ENCODE peak calls at places on chromosomes 7 and 10, in six cellular contexts. One of them, this sample, is unnamed.

GRCh38 chr7:27842851-27843250 is 102.9 kb downstream of the TAX1BP1 start:
- DNase-seq in cardiac muscle cell: no peak
- DNase-seq in heart right ventricle: no peak
- DNase-seq in GM23338: peak
- DNase-seq in esophagus muscularis mucosa: no peak
- DNase-seq in dorsolateral prefrontal cortex: no peak
- DNase-seq in this sample: no peak

GRCh38 chr10:127695431-127695830 is 41.6 kb upstream of the FOXI2 start:
- DNase-seq in cardiac muscle cell: no peak
- DNase-seq in dorsolateral prefrontal cortex: no peak
- DNase-seq in GM23338: peak
- DNase-seq in heart right ventricle: no peak
- DNase-seq in esophagus muscularis mucosa: no peak
- DNase-seq in this sample: no peak

GRCh38 chr7:79403879-79404278 is 49.6 kb downstream of the MAGI2 start:
- DNase-seq in GM23338: no peak
- DNase-seq in cardiac muscle cell: no peak
- DNase-seq in esophagus muscularis mucosa: no peak
- DNase-seq in heart right ventricle: no peak
- DNase-seq in dorsolateral prefrontal cortex: no peak
- DNase-seq in this sample: no peak

GRCh38 chr10:60739581-60739980 is 38.7 kb upstream of the CDK1 start:
- DNase-seq in dorsolateral prefrontal cortex: no peak
- DNase-seq in cardiac muscle cell: no peak
- DNase-seq in heart right ventricle: no peak
- DNase-seq in GM23338: no peak
- DNase-seq in esophagus muscularis mucosa: no peak
- DNase-seq in this sample: no peak

GRCh38 chr7:82964150-82964882 is 198.4 kb downstream of the PCLO start:
- DNase-seq in heart right ventricle: no peak
- DNase-seq in cardiac muscle cell: peak
- DNase-seq in esophagus muscularis mucosa: no peak
- DNase-seq in dorsolateral prefrontal cortex: no peak
- DNase-seq in GM23338: no peak
- DNase-seq in this sample: no peak

GRCh38 chr7:131170440-131171105 is 157.1 kb upstream of the MKLN1 start:
- DNase-seq in GM23338: no peak
- DNase-seq in esophagus muscularis mucosa: no peak
- DNase-seq in heart right ventricle: no peak
- DNase-seq in dorsolateral prefrontal cortex: no peak
- DNase-seq in cardiac muscle cell: peak
- DNase-seq in this sample: no peak

GRCh38 chr7:112905950-112906349 is 115.8 kb upstream of the TMEM168 start:
- DNase-seq in GM23338: no peak
- DNase-seq in cardiac muscle cell: no peak
- DNase-seq in esophagus muscularis mucosa: no peak
- DNase-seq in heart right ventricle: no peak
- DNase-seq in dorsolateral prefrontal cortex: no peak
- DNase-seq in this sample: no peak

GRCh38 chr7:3548815-3549214 is 247.8 kb downstream of the SDK1 start:
- DNase-seq in esophagus muscularis mucosa: no peak
- DNase-seq in GM23338: peak
- DNase-seq in cardiac muscle cell: no peak
- DNase-seq in heart right ventricle: no peak
- DNase-seq in dorsolateral prefrontal cortex: no peak
- DNase-seq in this sample: no peak

GRCh38 chr7:107201795-107202450 is 33.1 kb downstream of the HBP1 start:
- DNase-seq in heart right ventricle: peak
- DNase-seq in GM23338: peak
- DNase-seq in dorsolateral prefrontal cortex: peak
- DNase-seq in cardiac muscle cell: peak
- DNase-seq in esophagus muscularis mucosa: no peak
- DNase-seq in this sample: peak

GRCh38 chr7:121744877-121745276 is 128.1 kb upstream of the PTPRZ1 start:
- DNase-seq in dorsolateral prefrontal cortex: no peak
- DNase-seq in GM23338: no peak
- DNase-seq in heart right ventricle: no peak
- DNase-seq in esophagus muscularis mucosa: no peak
- DNase-seq in cardiac muscle cell: no peak
- DNase-seq in this sample: no peak

GRCh38 chr10:24518411-24518810 is 205.3 kb downstream of the ARHGAP21 start:
- DNase-seq in dorsolateral prefrontal cortex: no peak
- DNase-seq in GM23338: no peak
- DNase-seq in cardiac muscle cell: no peak
- DNase-seq in esophagus muscularis mucosa: no peak
- DNase-seq in heart right ventricle: no peak
- DNase-seq in this sample: no peak

GRCh38 chr7:40772096-40772495 is 637.3 kb downstream of the SUGCT start:
- DNase-seq in dorsolateral prefrontal cortex: no peak
- DNase-seq in GM23338: no peak
- DNase-seq in cardiac muscle cell: no peak
- DNase-seq in esophagus muscularis mucosa: no peak
- DNase-seq in heart right ventricle: no peak
- DNase-seq in this sample: no peak

DNA sequence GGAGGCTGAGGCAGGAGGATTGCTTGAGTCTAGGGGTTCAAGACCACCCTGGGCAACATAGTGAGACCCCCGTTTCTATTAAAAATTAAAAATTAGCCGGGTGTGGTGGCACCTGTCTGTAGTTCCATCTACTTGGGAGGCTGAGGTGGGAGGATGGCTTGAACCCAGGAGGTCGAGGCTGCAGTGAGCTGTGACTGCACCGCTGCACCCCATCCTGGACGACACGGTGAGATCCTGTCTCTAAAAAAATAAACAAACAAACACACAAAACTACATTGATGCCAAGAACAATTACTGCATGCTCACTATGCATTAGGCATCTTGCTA is 761 bp upstream of the CHST12 start:
- DNase-seq in dorsolateral prefrontal cortex: no peak
- DNase-seq in cardiac muscle cell: no peak
- DNase-seq in GM23338: no peak
- DNase-seq in heart right ventricle: no peak
- DNase-seq in esophagus muscularis mucosa: no peak
- DNase-seq in this sample: no peak
- H3K4me3 ChIP-seq in dorsolateral prefrontal cortex: peak
- H3K4me3 ChIP-seq in cardiac muscle cell: peak
- H3K4me3 ChIP-seq in GM23338: peak
- H3K4me3 ChIP-seq in heart right ventricle: peak
- H3K4me3 ChIP-seq in esophagus muscularis mucosa: peak
- H3K4me3 ChIP-seq in this sample: peak

GRCh38 chr7:30349170-30349569 is 64.8 kb downstream of the ZNRF2 start:
- DNase-seq in heart right ventricle: no peak
- DNase-seq in esophagus muscularis mucosa: no peak
- DNase-seq in cardiac muscle cell: no peak
- DNase-seq in dorsolateral prefrontal cortex: no peak
- DNase-seq in GM23338: peak
- DNase-seq in this sample: no peak

GRCh38 chr7:30348083-30348560 is 63.7 kb downstream of the ZNRF2 start:
- DNase-seq in esophagus muscularis mucosa: no peak
- DNase-seq in heart right ventricle: no peak
- DNase-seq in GM23338: peak
- DNase-seq in dorsolateral prefrontal cortex: no peak
- DNase-seq in cardiac muscle cell: no peak
- DNase-seq in this sample: peak

GRCh38 chr7:30344513-30344912 is 60.1 kb downstream of the ZNRF2 start:
- DNase-seq in dorsolateral prefrontal cortex: no peak
- DNase-seq in heart right ventricle: no peak
- DNase-seq in esophagus muscularis mucosa: no peak
- DNase-seq in GM23338: no peak
- DNase-seq in cardiac muscle cell: no peak
- DNase-seq in this sample: no peak

GRCh38 chr7:30349816-30350215 is 65.4 kb downstream of the ZNRF2 start:
- DNase-seq in heart right ventricle: no peak
- DNase-seq in dorsolateral prefrontal cortex: no peak
- DNase-seq in cardiac muscle cell: no peak
- DNase-seq in esophagus muscularis mucosa: no peak
- DNase-seq in GM23338: no peak
- DNase-seq in this sample: no peak

GRCh38 chr7:30347226-30348082 is 63.1 kb downstream of the ZNRF2 start:
- DNase-seq in GM23338: no peak
- DNase-seq in heart right ventricle: no peak
- DNase-seq in cardiac muscle cell: no peak
- DNase-seq in esophagus muscularis mucosa: no peak
- DNase-seq in dorsolateral prefrontal cortex: no peak
- DNase-seq in this sample: no peak
- H3K4me3 ChIP-seq in GM23338: no peak
- H3K4me3 ChIP-seq in heart right ventricle: no peak
- H3K4me3 ChIP-seq in cardiac muscle cell: no peak
- H3K4me3 ChIP-seq in esophagus muscularis mucosa: no peak
- H3K4me3 ChIP-seq in dorsolateral prefrontal cortex: no peak
- H3K4me3 ChIP-seq in this sample: no peak

GRCh38 chr7:76314042-76314721 is 11.7 kb downstream of the HSPB1 start:
- DNase-seq in heart right ventricle: peak
- DNase-seq in dorsolateral prefrontal cortex: peak
- DNase-seq in GM23338: peak
- DNase-seq in cardiac muscle cell: peak
- DNase-seq in esophagus muscularis mucosa: peak
- DNase-seq in this sample: peak
- H3K4me3 ChIP-seq in heart right ventricle: no peak
- H3K4me3 ChIP-seq in dorsolateral prefrontal cortex: no peak
- H3K4me3 ChIP-seq in GM23338: peak
- H3K4me3 ChIP-seq in cardiac muscle cell: no peak
- H3K4me3 ChIP-seq in esophagus muscularis mucosa: no peak
- H3K4me3 ChIP-seq in this sample: peak

DNA sequence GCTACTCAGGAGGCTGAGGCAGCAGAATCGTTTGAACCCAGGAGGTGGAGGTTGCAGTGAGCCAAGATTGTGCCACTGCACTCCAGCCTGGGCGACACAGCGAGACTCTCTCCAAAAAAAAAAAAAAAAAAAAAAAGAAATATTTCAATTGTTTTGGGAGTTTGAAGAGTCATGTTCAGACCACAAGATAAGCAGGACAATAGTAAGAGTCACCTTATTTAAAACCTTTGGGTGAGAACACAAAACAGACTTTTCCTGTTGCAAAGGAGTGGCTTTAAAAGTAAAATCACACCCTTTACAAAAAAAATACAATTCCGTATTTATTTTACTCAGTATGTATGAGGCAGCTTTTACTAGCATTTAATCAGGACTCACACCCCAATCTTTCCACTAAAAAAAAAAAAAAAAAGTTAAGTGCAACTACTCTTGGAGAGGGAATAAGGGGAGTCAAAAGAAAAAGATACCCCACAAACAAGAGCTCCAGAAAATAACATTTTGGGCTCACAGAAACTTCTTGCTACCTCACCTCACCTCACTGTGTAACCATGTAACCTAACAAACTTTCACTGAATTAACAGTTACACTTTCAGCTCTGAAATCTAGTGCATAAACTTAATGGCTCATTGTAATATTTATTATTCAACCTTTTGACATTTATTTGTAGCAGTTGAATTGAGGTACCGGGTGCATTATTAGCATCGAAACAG is 11.2 kb downstream of the SKIDA1 start:
- DNase-seq in esophagus muscularis mucosa: no peak
- DNase-seq in GM23338: no peak
- DNase-seq in cardiac muscle cell: no peak
- DNase-seq in dorsolateral prefrontal cortex: no peak
- DNase-seq in heart right ventricle: no peak
- DNase-seq in this sample: no peak
- H3K4me3 ChIP-seq in esophagus muscularis mucosa: peak
- H3K4me3 ChIP-seq in GM23338: peak
- H3K4me3 ChIP-seq in cardiac muscle cell: peak
- H3K4me3 ChIP-seq in dorsolateral prefrontal cortex: no peak
- H3K4me3 ChIP-seq in heart right ventricle: no peak
- H3K4me3 ChIP-seq in this sample: no peak

GRCh38 chr7:76356823-76357222 is 2.0 kb downstream of the YWHAG start:
- DNase-seq in heart right ventricle: no peak
- DNase-seq in dorsolateral prefrontal cortex: no peak
- DNase-seq in cardiac muscle cell: no peak
- DNase-seq in esophagus muscularis mucosa: no peak
- DNase-seq in GM23338: no peak
- DNase-seq in this sample: no peak

GRCh38 chr7:76354516-76354915 is 4.3 kb downstream of the YWHAG start:
- DNase-seq in heart right ventricle: no peak
- DNase-seq in GM23338: no peak
- DNase-seq in dorsolateral prefrontal cortex: no peak
- DNase-seq in esophagus muscularis mucosa: no peak
- DNase-seq in cardiac muscle cell: no peak
- DNase-seq in this sample: no peak

GRCh38 chr7:76357379-76358052 is 1.3 kb downstream of the YWHAG start:
- DNase-seq in GM23338: no peak
- DNase-seq in esophagus muscularis mucosa: no peak
- DNase-seq in heart right ventricle: no peak
- DNase-seq in dorsolateral prefrontal cortex: no peak
- DNase-seq in cardiac muscle cell: no peak
- DNase-seq in this sample: no peak

GRCh38 chr7:76354981-76355730 is 3.6 kb downstream of the YWHAG start:
- DNase-seq in dorsolateral prefrontal cortex: no peak
- DNase-seq in cardiac muscle cell: no peak
- DNase-seq in esophagus muscularis mucosa: no peak
- DNase-seq in GM23338: no peak
- DNase-seq in heart right ventricle: no peak
- DNase-seq in this sample: no peak

DNA sequence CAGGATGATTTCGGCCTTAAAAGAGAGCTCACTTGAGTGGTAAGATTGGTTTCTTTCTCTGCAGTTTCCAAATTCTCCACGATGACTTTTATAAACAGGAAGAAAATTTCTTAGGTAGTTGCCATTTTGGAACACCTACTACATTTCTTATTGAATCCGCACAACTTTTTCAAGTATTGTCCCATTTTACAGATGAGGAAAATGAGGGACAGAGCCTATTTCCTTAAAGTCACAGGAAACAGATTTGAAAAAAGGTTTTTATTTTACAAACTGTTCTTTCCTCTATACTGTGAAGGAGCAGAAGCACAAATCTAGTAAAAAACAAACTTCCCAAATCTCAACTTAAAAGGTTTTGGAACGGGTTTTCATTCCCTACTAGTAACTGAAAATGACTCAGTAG is 2.7 kb downstream of the YWHAG start:
- DNase-seq in dorsolateral prefrontal cortex: no peak
- DNase-seq in esophagus muscularis mucosa: no peak
- DNase-seq in cardiac muscle cell: no peak
- DNase-seq in heart right ventricle: no peak
- DNase-seq in GM23338: no peak
- DNase-seq in this sample: no peak
- H3K4me3 ChIP-seq in dorsolateral prefrontal cortex: peak
- H3K4me3 ChIP-seq in esophagus muscularis mucosa: no peak
- H3K4me3 ChIP-seq in cardiac muscle cell: no peak
- H3K4me3 ChIP-seq in heart right ventricle: no peak
- H3K4me3 ChIP-seq in GM23338: peak
- H3K4me3 ChIP-seq in this sample: no peak

GRCh38 chr10:98489561-98490481 is 43.1 kb upstream of the HPS1 start:
- DNase-seq in cardiac muscle cell: no peak
- DNase-seq in dorsolateral prefrontal cortex: no peak
- DNase-seq in GM23338: no peak
- DNase-seq in heart right ventricle: no peak
- DNase-seq in esophagus muscularis mucosa: no peak
- DNase-seq in this sample: no peak
- H3K4me3 ChIP-seq in cardiac muscle cell: no peak
- H3K4me3 ChIP-seq in dorsolateral prefrontal cortex: no peak
- H3K4me3 ChIP-seq in GM23338: no peak
- H3K4me3 ChIP-seq in heart right ventricle: no peak
- H3K4me3 ChIP-seq in esophagus muscularis mucosa: no peak
- H3K4me3 ChIP-seq in this sample: no peak